ENCODE peak calls at places on chromosomes 13 and 19, in five cellular contexts. E, P, Z, W and B are unnamed samples.

GRCh38 chr19:41328818-41329220 is 18.8 kb downstream of the CCDC97 start:
- DNase-seq in E (no peak), P (no peak), Z (no peak), W (no peak), B (no peak)

GRCh38 chr19:32018014-32018413 is 327.4 kb upstream of the ZNF507 start:
- DNase-seq in E (peak), P (peak), Z (no peak), W (no peak), B (no peak)

GRCh38 chr13:113275387-113275786 is 21.7 kb upstream of the LAMP1 start:
- DNase-seq in E (peak), P (peak), Z (no peak), W (peak), B (peak)

GRCh38 chr13:108383676-108384075 is 114.2 kb downstream of the TNFSF13B start:
- DNase-seq in E (no peak), P (no peak), Z (no peak), W (no peak), B (no peak)

GRCh38 chr19:55188620-55189019 is 8.5 kb upstream of the SYT5 start:
- DNase-seq in E (no peak), P (no peak), Z (no peak), W (no peak), B (no peak)

GRCh38 chr13:113122571-113123225 is at the start of gene F10:
- DNase-seq in E (peak), P (peak), Z (peak), W (peak), B (peak)

GRCh38 chr13:21757721-21758120 is 86.8 kb downstream of the FGF9 start:
- DNase-seq in E (no peak), P (no peak), Z (no peak), W (no peak), B (no peak)

GRCh38 chr19:18387395-18387794 is 1.4 kb downstream of the GDF15 start:
- DNase-seq in E (no peak), P (no peak), Z (no peak), W (no peak), B (no peak)

GRCh38 chr13:111328111-111328802 is 7.8 kb downstream of the TEX29 start:
- DNase-seq in E (no peak), P (no peak), Z (no peak), W (no peak), B (no peak)

GRCh38 chr13:38002596-38002995 is 133.0 kb upstream of the TRPC4 start:
- DNase-seq in E (no peak), P (no peak), Z (no peak), W (no peak), B (no peak)

GRCh38 chr19:46191356-46191755 is 38.2 kb upstream of the IGFL1 start:
- DNase-seq in E (no peak), P (no peak), Z (no peak), W (no peak), B (no peak)

GRCh38 chr13:31035162-31035951 is 102.9 kb downstream of the TEX26 start:
- DNase-seq in E (no peak), P (peak), Z (no peak), W (no peak), B (no peak)

GRCh38 chr19:48484931-48485612 is 15.9 kb downstream of the CYTH2 start:
- DNase-seq in E (no peak), P (no peak), Z (no peak), W (no peak), B (no peak)

GRCh38 chr19:33767898-33768413 is 28.7 kb upstream of the KCTD15 start:
- DNase-seq in E (peak), P (no peak), Z (no peak), W (no peak), B (peak)

GRCh38 chr19:42488783-42489521 is 39.3 kb downstream of the CEACAM1 start:
- DNase-seq in E (no peak), P (no peak), Z (no peak), W (no peak), B (peak)

GRCh38 chr13:111344471-111345191 is 24.2 kb downstream of the TEX29 start:
- DNase-seq in E (peak), P (no peak), Z (no peak), W (peak), B (peak)

GRCh38 chr19:12984683-12985048 is 10.6 kb upstream of the NFIX start:
- DNase-seq in E (no peak), P (no peak), Z (no peak), W (no peak), B (no peak)

GRCh38 chr19:48878219-48879024 is 6.2 kb downstream of the PPP1R15A start:
- DNase-seq in E (peak), P (no peak), Z (no peak), W (no peak), B (no peak)

GRCh38 chr13:44004881-44005280 is 125.2 kb downstream of the LACC1 start:
- DNase-seq in E (peak), P (no peak), Z (no peak), W (no peak), B (no peak)

GRCh38 chr13:77448689-77449088 is 86.8 kb upstream of the SCEL start:
- DNase-seq in E (no peak), P (no peak), Z (no peak), W (no peak), B (no peak)

GRCh38 chr13:51643882-51644281 is 59.6 kb downstream of the WDFY2 start:
- DNase-seq in E (peak), P (no peak), Z (no peak), W (no peak), B (no peak)

GRCh38 chr19:19820774-19821315 is 705 bp downstream of the ZNF506 start:
- DNase-seq in E (no peak), P (no peak), Z (no peak), W (no peak), B (no peak)

GRCh38 chr13:42355841-42356575 is 84.1 kb downstream of the AKAP11 start:
- DNase-seq in E (no peak), P (no peak), Z (no peak), W (no peak), B (no peak)

GRCh38 chr19:47321582-47321981 is 10.4 kb upstream of the C5AR2 start:
- DNase-seq in E (no peak), P (no peak), Z (no peak), W (no peak), B (no peak)

GRCh38 chr19:41426116-41426841 is 895 bp downstream of the B3GNT8 start:
- DNase-seq in E (no peak), P (no peak), Z (no peak), W (no peak), B (no peak)

GRCh38 chr19:15935167-15935702 is 906 bp upstream of the CYP4F11 start:
- DNase-seq in E (no peak), P (no peak), Z (no peak), W (no peak), B (no peak)

GRCh38 chr19:39953915-39954314 is 17.1 kb upstream of the PSMC4 start:
- DNase-seq in E (no peak), P (no peak), Z (no peak), W (no peak), B (no peak)

GRCh38 chr19:12623361-12624031 is 12.8 kb downstream of the ZNF791 start:
- DNase-seq in E (no peak), P (no peak), Z (no peak), W (no peak), B (no peak)

GRCh38 chr13:74136089-74136658 is 2.0 kb upstream of the KLF12 start:
- DNase-seq in E (peak), P (peak), Z (peak), W (peak), B (no peak)

GRCh38 chr13:111900390-111901180 is 166.4 kb upstream of the SOX1 start:
- DNase-seq in E (no peak), P (no peak), Z (no peak), W (no peak), B (no peak)

GRCh38 chr19:13033819-13034611 is 38.7 kb downstream of the NFIX start:
- DNase-seq in E (no peak), P (peak), Z (peak), W (peak), B (peak)

GRCh38 chr13:81540777-81541176 is 1199.9 kb upstream of the SPRY2 start:
- DNase-seq in E (no peak), P (no peak), Z (no peak), W (no peak), B (peak)

GRCh38 chr19:47480658-47481057 is 3.4 kb downstream of the KPTN start:
- DNase-seq in E (no peak), P (no peak), Z (no peak), W (no peak), B (no peak)

DNA sequence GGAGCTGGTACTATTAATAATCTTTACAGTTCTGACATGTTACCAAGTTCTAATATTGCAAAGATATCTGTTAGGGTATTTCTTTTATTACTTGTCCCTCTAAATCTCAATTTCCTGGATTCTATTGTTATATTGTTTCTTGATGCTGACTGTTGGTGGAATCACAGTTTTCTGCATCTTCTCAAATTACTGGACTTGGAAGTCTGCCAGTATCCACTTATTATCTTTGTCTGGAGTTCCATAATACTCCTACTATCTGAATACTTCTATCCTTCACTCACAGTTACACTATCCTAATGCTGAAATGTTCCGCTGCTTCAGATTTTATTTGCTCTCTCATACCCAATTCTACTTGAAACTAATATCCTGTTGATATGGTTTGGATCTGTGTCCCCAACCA is 1985.7 kb upstream of the PRR20A start:
- DNase-seq in E (no peak), P (no peak), Z (no peak), W (no peak), B (no peak)
- TF ChIP-seq CTCF in E (no peak), P (no peak), Z (no peak), W (no peak), B (no peak)

GRCh38 chr19:845707-846481 is 5.1 kb downstream of the PRTN3 start:
- DNase-seq in E (no peak), P (no peak), Z (no peak), W (no peak), B (peak)

GRCh38 chr19:850221-850978 is 1.7 kb upstream of the ELANE start:
- DNase-seq in E (peak), P (peak), Z (peak), W (peak), B (peak)

GRCh38 chr19:852136-853013 is at the start of gene ELANE:
- DNase-seq in E (no peak), P (no peak), Z (no peak), W (no peak), B (no peak)

GRCh38 chr19:850979-851335 is 1.1 kb upstream of the ELANE start:
- DNase-seq in E (no peak), P (no peak), Z (no peak), W (no peak), B (no peak)

GRCh38 chr19:848457-848921 is 3.6 kb upstream of the ELANE start:
- DNase-seq in E (no peak), P (no peak), Z (peak), W (no peak), B (no peak)
- TF ChIP-seq CTCF in E (no peak), P (no peak), Z (no peak), W (no peak), B (no peak)

GRCh38 chr19:5893296-5893903 is 10.2 kb downstream of the NDUFA11 start:
- DNase-seq in E (no peak), P (no peak), Z (no peak), W (no peak), B (no peak)

GRCh38 chr19:5891572-5891937 is 12.0 kb downstream of the NDUFA11 start:
- DNase-seq in E (no peak), P (no peak), Z (no peak), W (no peak), B (no peak)

GRCh38 chr19:5891938-5892771 is 11.4 kb downstream of the NDUFA11 start:
- DNase-seq in E (peak), P (no peak), Z (peak), W (peak), B (peak)

GRCh38 chr19:5893907-5894703 is 9.5 kb downstream of the NDUFA11 start:
- DNase-seq in E (no peak), P (no peak), Z (peak), W (no peak), B (no peak)

GRCh38 chr19:5892772-5893275 is 10.8 kb downstream of the NDUFA11 start:
- DNase-seq in E (no peak), P (no peak), Z (no peak), W (no peak), B (no peak)
- TF ChIP-seq CTCF in E (no peak), P (no peak), Z (no peak), W (no peak), B (no peak)

GRCh38 chr13:107157272-107157671 is 589.3 kb upstream of the ARGLU1 start:
- DNase-seq in E (peak), P (no peak), Z (no peak), W (no peak), B (no peak)
- TF ChIP-seq CTCF in E (no peak), P (no peak), Z (no peak), W (no peak), B (no peak)

DNA sequence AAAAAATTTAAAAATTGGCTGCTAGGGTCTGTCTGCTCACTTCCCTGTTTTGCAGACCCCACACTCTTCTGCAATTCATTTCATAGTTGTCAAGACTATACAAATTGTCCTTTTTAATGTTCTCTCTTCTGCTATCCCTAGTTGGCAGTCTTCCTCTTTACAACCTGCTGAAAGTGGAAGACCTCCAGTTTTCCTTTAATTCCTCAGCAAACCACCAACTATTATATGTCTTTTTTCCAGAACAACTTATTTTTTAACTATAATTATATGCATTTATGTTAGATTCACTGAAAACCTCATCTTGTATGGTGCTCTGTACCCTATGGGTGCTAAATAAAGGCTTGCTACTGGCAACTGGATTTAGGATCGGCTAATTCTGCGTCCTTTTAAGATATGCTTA is 1.1 kb upstream of the PHF11 start:
- DNase-seq in E (no peak), P (no peak), Z (no peak), W (no peak), B (no peak)
- TF ChIP-seq CTCF in E (no peak), P (no peak), Z (no peak), W (no peak), B (no peak)